ENCODE peak calls at places on chromosome 3, in five cellular contexts. N is AG09309; Z is psoas muscle; P is BJ; K is stimulated activated CD4-positive, alpha-beta T cell treated with anti-CD3 and anti-CD28 coated beads, Interleukin-12 subunit alpha, Interleukin-12 subunit beta, amount 100 ng/mL, for 4 hours. M is an unnamed sample.

GRCh38 chr3:187728930-187729583 is 16.2 kb downstream of the BCL6 start:
- DNase-seq in N (no peak), Z (no peak), P (no peak), K (no peak), M (no peak)

GRCh38 chr3:58336135-58336882 is 3.6 kb downstream of the PXK start:
- DNase-seq in N (peak), Z (no peak), P (peak), K (no peak), M (no peak)

GRCh38 chr3:181417748-181418147 is 294.0 kb upstream of the SOX2 start:
- DNase-seq in N (no peak), Z (no peak), P (no peak), K (no peak), M (no peak)

GRCh38 chr3:122520861-122521260 is 6.1 kb upstream of the KPNA1 start:
- DNase-seq in N (no peak), Z (no peak), P (no peak), K (no peak), M (no peak)

GRCh38 chr3:71185733-71186455 is 397.6 kb downstream of the FOXP1 start:
- DNase-seq in N (no peak), Z (no peak), P (no peak), K (no peak), M (no peak)

GRCh38 chr3:102471001-102471400 is 36.2 kb downstream of the ZPLD1 start:
- DNase-seq in N (no peak), Z (no peak), P (no peak), K (no peak), M (no peak)

GRCh38 chr3:170307998-170308398 is 49.5 kb upstream of the SKIL start:
- DNase-seq in N (no peak), Z (no peak), P (no peak), K (no peak), M (no peak)

GRCh38 chr3:45179163-45179562 is 33.0 kb upstream of the CDCP1 start:
- DNase-seq in N (no peak), Z (no peak), P (no peak), K (no peak), M (no peak)

GRCh38 chr3:52790741-52791140 is 3.9 kb upstream of the ITIH3 start:
- DNase-seq in N (no peak), Z (no peak), P (no peak), K (no peak), M (no peak)

GRCh38 chr3:55607844-55608243 is 120.7 kb upstream of the WNT5A start:
- DNase-seq in N (no peak), Z (no peak), P (no peak), K (no peak), M (no peak)

M was measured in T-helper 1 cell.